ENCODE peak calls at places on chromosomes 5 and 9, in seven cellular contexts. A, J, G, U, R, B and N are unnamed samples.

GRCh38 chr9:81517954-81518353 is 171.4 kb downstream of the TLE1 start:
- DNase-seq in A (no peak), U (no peak), B (no peak), G (no peak), R (no peak), J (no peak), N (no peak)

GRCh38 chr9:94921656-94922055 is 195.2 kb downstream of the AOPEP start:
- DNase-seq in B (no peak), J (no peak), A (no peak), U (no peak), G (no peak), R (no peak), N (no peak)

GRCh38 chr5:80255425-80255751 is 460 bp downstream of the SERINC5 start:
- DNase-seq in A (peak), G (peak), B (peak), U (peak), J (peak), R (peak), N (peak)

GRCh38 chr5:392431-392988 is 50.5 kb upstream of the EXOC3 start:
- DNase-seq in J (peak), A (peak), R (no peak), U (no peak), B (no peak), G (peak), N (peak)

GRCh38 chr5:82605441-82605973 is 327.4 kb upstream of the RPS23 start:
- DNase-seq in A (no peak), G (no peak), B (no peak), J (no peak), U (no peak), R (no peak), N (no peak)

GRCh38 chr9:93081931-93082330 is 14.1 kb upstream of the CARD19 start:
- DNase-seq in R (no peak), G (no peak), B (no peak), U (peak), J (no peak), A (no peak), N (no peak)

GRCh38 chr9:7901676-7902075 is 102.1 kb upstream of the DMAC1 start:
- DNase-seq in G (no peak), B (no peak), U (peak), A (no peak), J (no peak), R (peak), N (no peak)

GRCh38 chr9:96158147-96158546 is 143.8 kb downstream of the HSD17B3 start:
- DNase-seq in B (no peak), R (no peak), J (no peak), U (no peak), G (no peak), A (no peak), N (no peak)

GRCh38 chr9:133600747-133601146 is 8.4 kb downstream of the FAM163B start:
- DNase-seq in J (no peak), G (no peak), R (no peak), B (no peak), A (no peak), U (no peak), N (no peak)

GRCh38 chr5:149172709-149173505 is 31.6 kb downstream of the ABLIM3 start:
- DNase-seq in U (no peak), G (no peak), B (no peak), J (no peak), A (no peak), R (no peak), N (no peak)

GRCh38 chr5:172715931-172716682 is 54.9 kb downstream of the DUSP1 start:
- DNase-seq in J (no peak), B (no peak), A (no peak), G (no peak), U (no peak), R (no peak), N (no peak)
- TF ChIP-seq CTCF in J (no peak), B (no peak), A (no peak), G (no peak), U (no peak), R (peak), N (no peak)

GRCh38 chr5:176785184-176786145 is 24.9 kb upstream of the UNC5A start:
- DNase-seq in R (no peak), G (no peak), A (no peak), U (no peak), J (no peak), B (no peak), N (no peak)
- TF ChIP-seq CTCF in R (no peak), G (no peak), A (no peak), U (no peak), J (no peak), B (no peak), N (no peak)

DNA sequence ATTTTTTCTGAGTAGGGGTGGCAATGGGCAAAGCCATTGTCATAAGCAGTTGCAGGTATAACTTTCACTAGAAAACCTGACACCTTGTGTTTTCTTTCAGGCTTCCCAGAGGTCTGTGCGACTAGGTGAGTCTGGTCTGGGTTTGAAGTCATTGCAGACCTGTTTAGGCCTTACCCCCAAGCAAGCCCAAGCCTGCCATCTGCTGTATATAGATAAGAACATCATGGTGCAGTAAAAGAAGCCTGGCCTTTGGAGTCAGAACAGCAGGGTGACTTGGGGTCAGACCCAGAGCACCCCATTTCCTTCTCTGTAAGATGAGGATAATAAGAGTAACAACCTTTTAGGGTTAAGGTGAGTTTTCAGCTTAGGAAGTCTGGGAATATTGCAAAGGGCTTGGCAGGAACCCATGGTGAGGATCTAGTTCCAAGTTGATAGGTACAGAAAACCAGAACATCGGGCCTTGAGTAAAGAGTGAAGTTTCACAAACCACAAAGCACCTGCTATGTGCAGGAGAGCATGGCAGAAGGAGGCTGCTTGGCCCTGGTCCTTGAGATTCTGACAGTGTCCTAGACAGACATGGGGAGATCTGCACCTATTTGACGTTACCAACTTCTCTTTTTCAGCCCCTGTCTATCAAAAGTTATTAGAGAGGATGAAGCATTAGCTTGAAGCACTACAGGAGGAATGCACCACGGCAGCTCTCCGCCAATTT is 33.9 kb downstream of the TGFBI start:
- DNase-seq in J (peak), G (peak), U (peak), R (peak), B (no peak), A (no peak), N (no peak)
- TF ChIP-seq CTCF in J (peak), G (peak), U (peak), R (peak), B (peak), A (no peak), N (peak)

GRCh38 chr9:37511006-37511714 is 25.4 kb downstream of the POLR1E start:
- DNase-seq in R (peak), U (no peak), J (no peak), G (no peak), B (no peak), A (no peak), N (no peak)
- TF ChIP-seq CTCF in R (peak), U (no peak), J (no peak), G (peak), B (no peak), A (no peak), N (peak)

GRCh38 chr5:21419383-21419782 is 1431.4 kb upstream of the CDH18 start:
- DNase-seq in U (no peak), R (no peak), G (no peak), B (no peak), J (no peak), A (no peak), N (no peak)
- TF ChIP-seq CTCF in U (no peak), R (peak), G (no peak), B (no peak), J (no peak), A (no peak), N (no peak)

GRCh38 chr5:138575194-138576015 is at the start of gene HSPA9:
- DNase-seq in R (peak), U (peak), J (peak), G (peak), A (peak), B (peak), N (peak)
- TF ChIP-seq CTCF in R (peak), U (no peak), J (no peak), G (peak), A (no peak), B (peak), N (no peak)

GRCh38 chr9:137740311-137740710 is 121.5 kb downstream of the EHMT1 start:
- DNase-seq in G (no peak), A (no peak), J (no peak), R (no peak), U (peak), B (peak), N (no peak)
- TF ChIP-seq CTCF in G (no peak), A (no peak), J (no peak), R (no peak), U (peak), B (peak), N (peak)